ENCODE peak calls at places on chromosomes 4 and X, in six cellular contexts. H, J, P, K, E and U are unnamed samples.

GRCh38 chrX:2614911-2615310 is 76.2 kb upstream of the CD99 start:
- DNase-seq in H (no peak), J (peak), P (no peak), K (peak), E (no peak), U (no peak)

GRCh38 chr4:175109933-175110332 is 191.8 kb downstream of the ADAM29 start:
- DNase-seq in H (no peak), J (no peak), P (no peak), K (no peak), E (no peak), U (no peak)

GRCh38 chr4:159446266-159446976 is 343.5 kb downstream of the RAPGEF2 start:
- DNase-seq in H (peak), J (peak), P (peak), K (peak), E (peak), U (peak)

GRCh38 chrX:106898462-106898861 is 4.7 kb downstream of the RIPPLY1 start:
- DNase-seq in H (no peak), J (peak), P (peak), K (peak), E (no peak), U (peak)

GRCh38 chrX:21745756-21746155 is 12.2 kb downstream of the SMPX start:
- DNase-seq in H (peak), J (no peak), P (peak), K (peak), E (peak), U (peak)

GRCh38 chr4:102449751-102450352 is 51.3 kb upstream of the NFKB1 start:
- DNase-seq in H (peak), J (peak), P (peak), K (peak), E (peak), U (peak)

GRCh38 chr4:36244257-36245084 is at the start of gene ARAP2:
- DNase-seq in H (peak), J (no peak), P (peak), K (peak), E (peak), U (peak)

GRCh38 chr4:74267998-74268606 is 40.2 kb upstream of the EPGN start:
- DNase-seq in H (no peak), J (peak), P (no peak), K (peak), E (no peak), U (no peak)

GRCh38 chrX:16853537-16853936 is 16.6 kb downstream of the RBBP7 start:
- DNase-seq in H (no peak), J (no peak), P (no peak), K (no peak), E (no peak), U (no peak)

GRCh38 chr4:105495667-105496066 is 21.8 kb upstream of the PPA2 start:
- DNase-seq in H (no peak), J (no peak), P (no peak), K (no peak), E (no peak), U (no peak)

GRCh38 chr4:48133668-48134444 is at the start of gene TXK:
- DNase-seq in H (no peak), J (peak), P (peak), K (peak), E (no peak), U (no peak)

GRCh38 chr4:176761872-176762271 is 30.9 kb downstream of the VEGFC start:
- DNase-seq in H (no peak), J (no peak), P (no peak), K (no peak), E (no peak), U (no peak)

GRCh38 chr4:62028758-62029157 is 828.6 kb downstream of the ADGRL3 start:
- DNase-seq in H (no peak), J (no peak), P (no peak), K (no peak), E (no peak), U (no peak)

GRCh38 chr4:91525627-91526026 is 778.1 kb upstream of the GRID2 start:
- DNase-seq in H (no peak), J (no peak), P (no peak), K (no peak), E (no peak), U (no peak)

GRCh38 chr4:40721730-40722171 is 28.0 kb upstream of the NSUN7 start:
- DNase-seq in H (no peak), J (no peak), P (no peak), K (no peak), E (no peak), U (peak)

GRCh38 chr4:130639871-130640270 is 1543.9 kb downstream of the C4orf33 start:
- DNase-seq in H (no peak), J (no peak), P (no peak), K (no peak), E (no peak), U (no peak)

GRCh38 chr4:101292901-101293300 is 54.4 kb downstream of the PPP3CA start:
- DNase-seq in H (no peak), J (peak), P (no peak), K (peak), E (no peak), U (no peak)

GRCh38 chr4:72314869-72315268 is 254.2 kb downstream of the ADAMTS3 start:
- DNase-seq in H (no peak), J (peak), P (peak), K (peak), E (no peak), U (no peak)

GRCh38 chr4:76023381-76023780 is at the start of gene CXCL10:
- DNase-seq in H (no peak), J (no peak), P (no peak), K (no peak), E (no peak), U (no peak)

GRCh38 chrX:108945883-108946523 is 209.6 kb upstream of the IRS4 start:
- DNase-seq in H (no peak), J (no peak), P (no peak), K (no peak), E (no peak), U (no peak)

GRCh38 chrX:45903781-45904201 is 641.4 kb downstream of the ZNF674 start:
- DNase-seq in H (no peak), J (no peak), P (no peak), K (no peak), E (no peak), U (no peak)

GRCh38 chr4:85783483-85783882 is 308.5 kb downstream of the ARHGAP24 start:
- DNase-seq in H (no peak), J (no peak), P (no peak), K (peak), E (no peak), U (no peak)

GRCh38 chr4:2245787-2246275 is 3.9 kb upstream of the HAUS3 start:
- DNase-seq in H (no peak), J (no peak), P (no peak), K (no peak), E (no peak), U (no peak)

GRCh38 chrX:15160558-15160957 is 109.3 kb downstream of the ASB9 start:
- DNase-seq in H (no peak), J (no peak), P (no peak), K (no peak), E (no peak), U (no peak)

GRCh38 chrX:47190445-47191269 is 3.0 kb upstream of the UBA1 start:
- DNase-seq in H (peak), J (peak), P (peak), K (peak), E (peak), U (peak)

GRCh38 chrX:31445542-31445941 is 373.7 kb upstream of the FTHL17 start:
- DNase-seq in H (no peak), J (no peak), P (no peak), K (peak), E (no peak), U (no peak)

GRCh38 chrX:109782994-109783711 is 50.1 kb upstream of the ACSL4 start:
- DNase-seq in H (no peak), J (no peak), P (no peak), K (no peak), E (no peak), U (no peak)

GRCh38 chr4:53015681-53016080 is 153.6 kb downstream of the RASL11B start:
- DNase-seq in H (peak), J (peak), P (no peak), K (peak), E (no peak), U (no peak)

GRCh38 chr4:174278467-174278866 is 5.0 kb downstream of the FBXO8 start:
- DNase-seq in H (no peak), J (no peak), P (no peak), K (no peak), E (no peak), U (no peak)

GRCh38 chr4:76213415-76214268 is at the start of gene SCARB2:
- DNase-seq in H (peak), J (peak), P (peak), K (peak), E (peak), U (peak)

GRCh38 chr4:108947526-108947925 is 184.7 kb upstream of the ETNPPL start:
- DNase-seq in H (no peak), J (no peak), P (no peak), K (no peak), E (no peak), U (no peak)

GRCh38 chr4:123744664-123745290 is 348.2 kb downstream of the SPRY1 start:
- DNase-seq in H (peak), J (no peak), P (peak), K (peak), E (no peak), U (no peak)

GRCh38 chr4:118557298-118557851 is 127.8 kb upstream of the METTL14 start:
- DNase-seq in H (no peak), J (peak), P (no peak), K (peak), E (no peak), U (peak)

GRCh38 chr4:99234331-99235010 is 15.4 kb upstream of the ADH6 start:
- DNase-seq in H (no peak), J (no peak), P (no peak), K (no peak), E (no peak), U (no peak)

GRCh38 chrX:16825306-16826035 is 39.2 kb downstream of the TXLNG start:
- DNase-seq in H (no peak), J (no peak), P (no peak), K (no peak), E (no peak), U (no peak)

GRCh38 chrX:101383679-101384078 is 2.3 kb downstream of the BTK start:
- DNase-seq in H (no peak), J (no peak), P (peak), K (no peak), E (no peak), U (no peak)

GRCh38 chr4:1987296-1987695 is 21.5 kb downstream of the NELFA start:
- DNase-seq in H (no peak), J (no peak), P (no peak), K (no peak), E (no peak), U (no peak)

GRCh38 chr4:33890841-33891240 is 2353.5 kb downstream of the ARAP2 start:
- DNase-seq in H (no peak), J (no peak), P (no peak), K (peak), E (no peak), U (no peak)

GRCh38 chrX:13535371-13535770 is 34.0 kb upstream of the EGFL6 start:
- DNase-seq in H (no peak), J (peak), P (no peak), K (peak), E (no peak), U (no peak)

GRCh38 chrX:9997524-9997923 is 30.4 kb downstream of the CLDN34 start:
- DNase-seq in H (no peak), J (no peak), P (no peak), K (no peak), E (no peak), U (no peak)

DNA sequence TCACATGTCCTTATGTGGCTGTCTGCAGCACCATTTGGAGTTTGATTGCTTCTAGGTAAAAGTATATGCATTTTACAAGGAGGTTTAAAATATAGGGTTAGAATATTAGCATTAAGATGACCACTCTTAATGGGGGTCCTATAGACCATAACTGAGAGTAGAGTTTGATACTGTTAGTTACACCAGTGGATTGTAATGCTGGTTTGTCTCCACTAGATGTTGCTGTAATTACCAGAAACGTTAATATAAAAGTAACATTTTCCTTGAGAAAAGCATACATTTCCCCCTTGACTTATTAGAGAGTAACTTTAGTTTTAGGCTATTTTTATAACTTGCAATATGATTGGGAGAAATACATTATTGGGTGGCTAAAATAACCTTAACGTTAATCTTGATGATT is 93.0 kb downstream of the ZXDA start:
- DNase-seq in H (no peak), J (no peak), P (no peak), K (peak), E (no peak), U (no peak)
- TF ChIP-seq CTCF in H (no peak), J (no peak), P (peak), K (peak), E (no peak), U (no peak)

GRCh38 chrX:131783555-131784338 is 239.4 kb upstream of the STK26 start:
- DNase-seq in H (peak), J (peak), P (no peak), K (no peak), E (peak), U (no peak)
- TF ChIP-seq CTCF in H (no peak), J (peak), P (peak), K (no peak), E (no peak), U (no peak)

DNA sequence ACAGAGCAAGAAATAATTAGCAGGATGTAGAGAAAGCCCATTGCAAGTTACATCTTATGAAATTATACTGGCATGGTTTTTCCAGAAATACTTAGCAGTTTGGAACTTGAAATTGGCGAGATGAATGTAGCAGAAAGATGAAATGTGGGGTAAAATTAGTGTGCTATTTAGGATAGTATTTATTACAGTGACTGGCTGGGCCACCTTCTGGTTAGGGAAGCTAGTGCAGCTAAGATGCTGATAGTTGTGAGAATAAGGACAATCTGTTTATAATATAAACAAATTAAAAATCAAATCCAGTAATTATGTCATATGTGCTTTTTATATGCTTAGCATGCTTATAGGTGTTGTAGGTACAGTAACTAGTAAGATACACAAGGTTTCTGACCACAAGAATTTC is 74.8 kb downstream of the IL15 start:
- DNase-seq in H (no peak), J (peak), P (peak), K (peak), E (no peak), U (peak)
- TF ChIP-seq CTCF in H (peak), J (peak), P (peak), K (peak), E (peak), U (peak)

GRCh38 chr4:188661502-188661901 is 522.3 kb downstream of the TRIML1 start:
- DNase-seq in H (no peak), J (no peak), P (no peak), K (no peak), E (no peak), U (no peak)

GRCh38 chr4:188658958-188659522 is 519.8 kb downstream of the TRIML1 start:
- DNase-seq in H (no peak), J (no peak), P (no peak), K (no peak), E (no peak), U (no peak)

GRCh38 chr4:188660796-188661195 is 521.6 kb downstream of the TRIML1 start:
- DNase-seq in H (no peak), J (no peak), P (no peak), K (no peak), E (no peak), U (no peak)

GRCh38 chr4:188657365-188657764 is 518.1 kb downstream of the TRIML1 start:
- DNase-seq in H (no peak), J (no peak), P (no peak), K (no peak), E (no peak), U (no peak)
- TF ChIP-seq CTCF in H (no peak), J (no peak), P (no peak), K (no peak), E (no peak), U (no peak)

GRCh38 chrX:53091354-53091753 is 2.6 kb upstream of the KANTR start:
- DNase-seq in H (no peak), J (no peak), P (no peak), K (no peak), E (no peak), U (no peak)

GRCh38 chrX:53095796-53096195 is 1.9 kb downstream of the KANTR start:
- DNase-seq in H (no peak), J (no peak), P (no peak), K (no peak), E (no peak), U (no peak)

GRCh38 chrX:53093748-53094583 is at the start of gene KANTR:
- DNase-seq in H (peak), J (peak), P (peak), K (peak), E (peak), U (peak)

GRCh38 chrX:53094584-53094908 is 604 bp downstream of the KANTR start:
- DNase-seq in H (no peak), J (no peak), P (no peak), K (no peak), E (no peak), U (no peak)

GRCh38 chrX:53093177-53093655 is 726 bp upstream of the KANTR start:
- DNase-seq in H (peak), J (peak), P (peak), K (peak), E (peak), U (peak)
- TF ChIP-seq CTCF in H (peak), J (peak), P (peak), K (peak), E (peak), U (peak)